ENCODE peak calls at places on chromosomes 5 and 9, in six cellular contexts. F is fibroblast of pulmonary artery, Q is DND-41, T is HCT116, W is Panc1, B is fibroblast of the aortic adventitia. K is an unnamed sample.

GRCh38 chr9:4982720-4983482 is 2.2 kb upstream of the JAK2 start:
- DNase-seq in F (no peak), Q (no peak), T (no peak), W (no peak), B (no peak), K (no peak)

GRCh38 chr5:21711854-21712752 is 1141.0 kb downstream of the CDH12 start:
- DNase-seq in F (no peak), Q (no peak), T (no peak), W (no peak), B (no peak), K (no peak)

GRCh38 chr5:123180178-123180577 is 91.1 kb downstream of the PRDM6 start:
- DNase-seq in F (no peak), Q (no peak), T (no peak), W (no peak), B (peak; percentile 77), K (no peak)

GRCh38 chr9:3509926-3510325 is 15.9 kb downstream of the RFX3 start:
- DNase-seq in F (no peak), Q (no peak), T (no peak), W (no peak), B (no peak), K (no peak)

GRCh38 chr5:89034588-89034987 is 151.6 kb upstream of the MEF2C start:
- DNase-seq in F (no peak), Q (no peak), T (no peak), W (peak; percentile 53), B (peak; percentile 27), K (peak; percentile 43)

GRCh38 chr5:175867587-175868347 is 3.6 kb upstream of the CPLX2 start:
- DNase-seq in F (no peak), Q (peak; percentile 23), T (peak; percentile 48), W (no peak), B (no peak), K (no peak)

GRCh38 chr5:143588933-143589662 is 185.6 kb upstream of the NR3C1 start:
- DNase-seq in F (no peak), Q (no peak), T (no peak), W (no peak), B (no peak), K (no peak)

GRCh38 chr5:17302590-17302989 is 85.2 kb downstream of the BASP1 start:
- DNase-seq in F (peak; percentile 71), Q (no peak), T (no peak), W (no peak), B (peak; percentile 98), K (no peak)

GRCh38 chr9:70615566-70616138 is 201.2 kb upstream of the KLF9 start:
- DNase-seq in F (no peak), Q (no peak), T (no peak), W (no peak), B (no peak), K (no peak)

GRCh38 chr5:175677571-175677970 is 19.7 kb downstream of the HRH2 start:
- DNase-seq in F (no peak), Q (peak; percentile 25), T (no peak), W (no peak), B (no peak), K (no peak)

GRCh38 chr5:180799194-180799593 is 3.4 kb downstream of the MGAT1 start:
- DNase-seq in F (no peak), Q (no peak), T (no peak), W (no peak), B (no peak), K (no peak)

GRCh38 chr5:95272530-95272929 is 12.4 kb downstream of the MCTP1 start:
- DNase-seq in F (no peak), Q (no peak), T (no peak), W (no peak), B (no peak), K (no peak)

GRCh38 chr9:34555002-34555348 is 32.2 kb upstream of the ENHO start:
- DNase-seq in F (no peak), Q (no peak), T (no peak), W (no peak), B (no peak), K (no peak)

GRCh38 chr9:4491621-4491975 is 1.3 kb downstream of the SLC1A1 start:
- DNase-seq in F (no peak), Q (no peak), T (no peak), W (no peak), B (no peak), K (no peak)

GRCh38 chr5:32713396-32714381 is 2.6 kb downstream of the NPR3 start:
- DNase-seq in F (no peak), Q (no peak), T (no peak), W (no peak), B (peak; percentile 68), K (peak; percentile 39)

GRCh38 chr5:55621218-55621617 is 86.5 kb upstream of the PLPP1 start:
- DNase-seq in F (peak; percentile 29), Q (no peak), T (no peak), W (no peak), B (no peak), K (peak; percentile 67)

GRCh38 chr9:95509851-95510529 is 6.8 kb downstream of the PTCH1 start:
- DNase-seq in F (peak; percentile 9), Q (no peak), T (no peak), W (no peak), B (no peak), K (peak; percentile 54)

DNA sequence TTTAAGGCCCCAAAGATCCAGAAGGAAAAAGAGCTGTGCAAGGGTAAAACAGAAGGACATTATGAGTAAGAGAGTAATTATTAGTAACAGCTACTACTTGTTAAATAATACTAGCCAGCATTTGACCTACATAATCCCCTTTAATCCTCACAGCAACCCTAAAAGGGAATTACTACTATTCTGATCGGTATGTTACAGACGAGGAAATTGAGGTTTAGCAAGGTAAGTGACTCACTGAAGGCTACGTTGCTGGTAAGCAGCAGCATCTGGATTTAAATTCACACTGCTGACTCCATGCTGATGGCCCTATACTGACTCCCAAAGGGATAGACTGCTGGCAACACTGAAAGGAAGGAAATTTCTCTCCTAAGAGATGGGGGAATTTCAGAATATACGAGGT is 3.7 kb upstream of the FSD1L start:
- DNase-seq in F (no peak), Q (no peak), T (no peak), W (no peak), B (no peak), K (peak; percentile 46)
- TF ChIP-seq CTCF in F (no peak), Q (no peak), T (no peak), W (no peak), B (no peak), K (no peak)

GRCh38 chr5:108367679-108368334 is 14.1 kb downstream of the FBXL17 start:
- DNase-seq in F (no peak), Q (no peak), T (no peak), W (no peak), B (no peak), K (no peak)
- H3K4me3 ChIP-seq in F (no peak overlapping the region), Q (no peak overlapping the region), T (no peak overlapping the region), W (no peak overlapping the region), B (no peak overlapping the region), K (no peak overlapping the region)

GRCh38 chr5:12100542-12100941 is 196.3 kb upstream of the CTNND2 start:
- DNase-seq in F (no peak), Q (no peak), T (no peak), W (no peak), B (no peak), K (no peak)
- TF ChIP-seq CTCF in F (no peak), Q (no peak), T (no peak), W (no peak), B (no peak), K (no peak)

DNA sequence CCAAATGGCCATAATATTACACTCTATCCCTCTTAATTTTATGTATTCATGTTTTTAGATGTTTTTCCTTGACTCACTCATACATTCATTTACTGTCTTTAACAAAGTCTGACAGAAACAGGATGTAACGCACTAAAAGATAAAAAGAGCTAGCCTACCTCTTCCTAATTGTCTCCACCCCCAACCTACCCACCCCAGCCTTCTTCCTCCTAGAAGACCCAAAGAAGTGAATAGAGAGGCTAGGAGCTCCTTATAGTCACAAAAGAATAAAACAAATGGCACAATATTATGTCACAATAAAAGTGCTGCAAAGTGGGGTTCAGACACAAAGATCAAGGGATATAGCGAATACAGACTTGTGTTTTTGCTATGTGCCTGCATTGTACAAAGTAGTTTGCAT is 699 bp downstream of the NOL8 start:
- DNase-seq in F (no peak), Q (no peak), T (no peak), W (no peak), B (no peak), K (no peak)
- H3K4me3 ChIP-seq in F (peak overlapping the region; percentile 90), Q (peak overlapping the region; percentile 96), T (peak overlapping the region; percentile 86), W (peak overlapping the region; percentile 97), B (peak overlapping the region; percentile 95), K (peak overlapping the region; percentile 92)

DNA sequence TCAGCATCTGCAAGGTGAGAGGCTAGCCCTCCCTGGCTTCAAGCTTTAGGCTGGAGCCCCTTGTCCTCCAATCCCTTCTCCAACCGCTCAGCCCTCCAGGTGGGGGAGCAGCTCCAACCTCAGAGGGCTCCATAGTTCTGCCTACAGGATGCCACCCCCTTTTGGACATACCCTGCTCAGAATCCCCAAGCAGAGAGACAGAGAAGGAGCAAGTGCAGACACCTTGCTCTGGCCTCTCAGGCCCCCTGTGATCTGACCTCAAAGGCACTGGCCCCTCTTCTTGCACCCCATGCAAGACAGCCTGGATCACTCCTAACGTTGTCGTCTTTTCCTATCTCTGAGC is 101.6 kb downstream of the C5orf15 start:
- DNase-seq in F (no peak), Q (no peak), T (no peak), W (no peak), B (no peak), K (no peak)
- TF ChIP-seq CTCF in F (no peak), Q (no peak), T (no peak), W (no peak), B (no peak), K (no peak)

DNA sequence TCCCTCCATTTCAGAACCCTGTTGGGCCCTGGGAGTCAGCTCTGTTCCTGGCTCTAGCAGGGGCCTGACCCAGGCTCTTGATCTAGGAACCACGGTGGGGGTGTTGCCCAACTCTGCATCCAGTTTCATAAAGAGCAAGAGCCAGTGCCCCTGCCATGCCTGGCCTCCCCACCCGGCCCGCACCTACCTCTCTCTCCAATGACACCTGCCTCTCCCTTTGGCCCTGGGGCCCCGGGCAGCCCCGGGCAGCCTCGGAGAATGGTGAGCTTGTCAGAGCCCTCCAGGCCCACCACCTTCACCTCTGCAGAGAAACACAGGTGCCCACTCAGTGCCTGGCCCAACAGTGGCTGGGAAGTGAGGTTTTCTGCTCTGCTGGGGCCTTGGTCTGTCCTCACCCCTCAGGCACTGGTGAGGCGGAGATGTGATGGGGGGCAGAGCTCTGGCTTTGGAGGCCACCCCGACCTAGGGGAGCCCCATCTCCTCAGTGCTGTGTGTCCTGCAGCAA is 1.5 kb downstream of the FCN1 start:
- DNase-seq in F (no peak), Q (no peak), T (no peak), W (no peak), B (no peak), K (no peak)
- H3K4me3 ChIP-seq in F (no peak overlapping the region), Q (no peak overlapping the region), T (no peak overlapping the region), W (no peak overlapping the region), B (no peak overlapping the region), K (no peak overlapping the region)

DNA sequence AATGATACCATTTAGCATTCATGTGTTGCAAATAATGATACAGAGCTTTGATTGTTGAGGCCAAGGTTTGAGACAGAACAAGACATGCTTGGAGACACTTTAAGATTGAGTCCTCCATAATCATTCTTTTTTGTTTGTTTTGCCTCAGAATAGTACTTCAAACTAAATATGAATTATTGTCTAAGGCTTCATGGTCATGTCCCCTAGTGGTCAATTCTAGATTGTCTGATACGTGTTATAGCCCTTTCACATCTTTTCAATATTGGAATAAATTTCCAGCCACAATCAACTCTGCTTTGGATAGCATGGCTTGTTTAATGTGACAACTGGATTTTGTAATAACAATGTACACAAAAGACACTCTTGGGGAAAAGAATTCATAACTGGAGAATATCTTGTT is 64.2 kb downstream of the PRLR start:
- DNase-seq in F (no peak), Q (no peak), T (no peak), W (no peak), B (no peak), K (no peak)
- TF ChIP-seq CTCF in F (peak; percentile 26), Q (no peak), T (no peak), W (no peak), B (peak; percentile 14), K (peak; percentile 6)